ENCODE peak calls at places on chromosomes 1 and 21, in eight cellular contexts. S, E, W, T, B, N, M and D are unnamed samples.

GRCh38 chr1:62384276-62385005 is 52.4 kb upstream of the USP1 start:
- DNase-seq in S (no peak), E (no peak), W (no peak), T (no peak), B (peak; percentile 40), N (no peak), M (peak; percentile 84), D (no peak)

GRCh38 chr1:224189561-224189960 is 6.5 kb downstream of the DEGS1 start:
- DNase-seq in S (no peak), E (no peak), W (no peak), T (no peak), B (no peak), N (no peak), M (no peak), D (no peak)

GRCh38 chr1:219784660-219785391 is 143.5 kb downstream of the SLC30A10 start:
- DNase-seq in S (no peak), E (no peak), W (no peak), T (no peak), B (no peak), N (no peak), M (no peak), D (no peak)

GRCh38 chr1:228085287-228085926 is 2.9 kb downstream of the ARF1 start:
- DNase-seq in S (no peak), E (no peak), W (no peak), T (no peak), B (peak; percentile 81), N (no peak), M (peak; percentile 56), D (no peak)

GRCh38 chr1:56867491-56867890 is 12.9 kb downstream of the C8A start:
- DNase-seq in S (no peak), E (no peak), W (no peak), T (no peak), B (no peak), N (no peak), M (no peak), D (no peak)

GRCh38 chr1:243731301-243731891 is 118.6 kb downstream of the AKT3 start:
- DNase-seq in S (no peak), E (no peak), W (no peak), T (no peak), B (no peak), N (no peak), M (peak; percentile 20), D (no peak)

GRCh38 chr1:41359211-41360073 is 1.8 kb upstream of the FOXO6 start:
- DNase-seq in S (no peak), E (no peak), W (no peak), T (no peak), B (peak; percentile 57), N (no peak), M (peak; percentile 72), D (peak; percentile 48)

GRCh38 chr1:108897865-108898720 is 21.3 kb downstream of the GPSM2 start:
- DNase-seq in S (peak; percentile 51), E (no peak), W (no peak), T (no peak), B (peak; percentile 69), N (no peak), M (peak; percentile 23), D (no peak)

GRCh38 chr1:14598498-14599172 is at the start of gene KAZN:
- DNase-seq in S (no peak), E (no peak), W (no peak), T (no peak), B (no peak), N (no peak), M (no peak), D (peak; percentile 89)

GRCh38 chr21:16264314-16264713 is 534.5 kb downstream of the USP25 start:
- DNase-seq in S (no peak), E (no peak), W (no peak), T (no peak), B (no peak), N (peak; percentile 21), M (no peak), D (no peak)

GRCh38 chr1:67552336-67552759 is 122.1 kb upstream of the SERBP1 start:
- DNase-seq in S (no peak), E (no peak), W (no peak), T (no peak), B (no peak), N (no peak), M (no peak), D (no peak)

GRCh38 chr1:183227963-183228649 is 42.0 kb downstream of the LAMC2 start:
- DNase-seq in S (peak; percentile 67), E (peak; percentile 20), W (no peak), T (peak; percentile 58), B (peak; percentile 30), N (no peak), M (peak; percentile 54), D (peak; percentile 74)

GRCh38 chr1:176466514-176466913 is 3.5 kb downstream of the PAPPA2 start:
- DNase-seq in S (no peak), E (no peak), W (no peak), T (no peak), B (no peak), N (no peak), M (no peak), D (no peak)

GRCh38 chr1:163197022-163197421 is 5.7 kb downstream of the RGS5 start:
- DNase-seq in S (no peak), E (no peak), W (no peak), T (no peak), B (no peak), N (no peak), M (no peak), D (no peak)

GRCh38 chr1:221708076-221708571 is 33.8 kb downstream of the DUSP10 start:
- DNase-seq in S (no peak), E (no peak), W (peak; percentile 37), T (no peak), B (no peak), N (peak; percentile 93), M (no peak), D (no peak)

GRCh38 chr1:63116016-63116415 is 206.4 kb upstream of the FOXD3 start:
- DNase-seq in S (no peak), E (no peak), W (no peak), T (no peak), B (no peak), N (no peak), M (no peak), D (no peak)

GRCh38 chr1:221695346-221695745 is 46.5 kb downstream of the DUSP10 start:
- DNase-seq in S (no peak), E (no peak), W (no peak), T (no peak), B (no peak), N (no peak), M (no peak), D (no peak)

GRCh38 chr1:160681067-160681890 is 30.3 kb downstream of the CD48 start:
- DNase-seq in S (peak; percentile 76), E (peak; percentile 84), W (peak; percentile 80), T (peak; percentile 41), B (peak; percentile 25), N (peak; percentile 89), M (peak; percentile 19), D (peak; percentile 89)

GRCh38 chr1:21383785-21384401 is 56.0 kb upstream of the NBPF3 start:
- DNase-seq in S (no peak), E (no peak), W (no peak), T (no peak), B (no peak), N (no peak), M (no peak), D (no peak)

GRCh38 chr21:30329203-30329868 is 8.2 kb downstream of the KRTAP27-1 start:
- DNase-seq in S (no peak), E (no peak), W (no peak), T (no peak), B (no peak), N (no peak), M (peak; percentile 68), D (no peak)

GRCh38 chr1:2372551-2373490 is 18.5 kb downstream of the MORN1 start:
- DNase-seq in S (no peak), E (no peak), W (no peak), T (no peak), B (no peak), N (no peak), M (peak; percentile 80), D (no peak)

GRCh38 chr1:170562644-170563338 is 30.8 kb downstream of the GORAB start:
- DNase-seq in S (peak; percentile 22), E (no peak), W (no peak), T (no peak), B (peak; percentile 77), N (no peak), M (peak; percentile 38), D (no peak)

GRCh38 chr1:86516366-86516765 is 30.5 kb upstream of the CLCA4 start:
- DNase-seq in S (no peak), E (no peak), W (no peak), T (no peak), B (no peak), N (no peak), M (peak; percentile 40), D (no peak)

GRCh38 chr1:3402258-3403010 is 52.0 kb upstream of the ARHGEF16 start:
- DNase-seq in S (no peak), E (no peak), W (no peak), T (no peak), B (peak; percentile 25), N (no peak), M (no peak), D (no peak)

GRCh38 chr1:84582802-84583587 is 8.8 kb upstream of the CTBS start:
- DNase-seq in S (no peak), E (no peak), W (no peak), T (no peak), B (no peak), N (no peak), M (peak; percentile 17), D (peak; percentile 66)

GRCh38 chr1:156805766-156806511 is 10.7 kb downstream of the SH2D2A start:
- DNase-seq in S (no peak), E (no peak), W (no peak), T (no peak), B (peak; percentile 43), N (no peak), M (no peak), D (no peak)

GRCh38 chr1:185483647-185484450 is 166.8 kb upstream of the IVNS1ABP start:
- DNase-seq in S (peak; percentile 74), E (no peak), W (no peak), T (no peak), B (peak; percentile 91), N (no peak), M (peak; percentile 35), D (no peak)